ENCODE peak calls at places on chromosomes 7 and 10, in five cellular contexts. B, P, C, E and J are unnamed samples.

GRCh38 chr7:132004528-132004927 is 448.1 kb upstream of the PODXL start:
- DNase-seq in E (no peak), P (no peak), B (no peak), C (peak; percentile 16), J (peak; percentile 45)

GRCh38 chr7:93048136-93048930 is 69.4 kb downstream of the SAMD9 start:
- DNase-seq in B (no peak), P (no peak), C (no peak), E (no peak), J (no peak)

GRCh38 chr7:66928388-66928787 is 7.4 kb downstream of the TMEM248 start:
- DNase-seq in E (no peak), P (no peak), B (no peak), C (no peak), J (no peak)

GRCh38 chr10:79148452-79149344 is 79.9 kb downstream of the ZMIZ1 start:
- DNase-seq in E (peak; percentile 31), B (no peak), P (peak; percentile 82), C (no peak), J (no peak)

GRCh38 chr7:24786306-24786705 is 29.0 kb upstream of the GSDME start:
- DNase-seq in B (no peak), E (no peak), C (no peak), P (no peak), J (no peak)

GRCh38 chr7:1531979-1532455 is 1.5 kb downstream of the MAFK start:
- DNase-seq in P (peak; percentile 46), B (no peak), E (no peak), C (no peak), J (no peak)

GRCh38 chr7:106071999-106072714 is 40.0 kb downstream of the SYPL1 start:
- DNase-seq in E (no peak), P (peak; percentile 76), C (peak; percentile 64), B (no peak), J (no peak)

GRCh38 chr7:104814126-104814525 is 199.9 kb upstream of the KMT2E start:
- DNase-seq in E (no peak), B (no peak), C (no peak), P (no peak), J (no peak)

GRCh38 chr7:87414400-87415188 is 60.9 kb downstream of the ABCB4 start:
- DNase-seq in P (no peak), E (no peak), B (no peak), C (no peak), J (no peak)

GRCh38 chr7:73999664-74000420 is 28.1 kb upstream of the ELN start:
- DNase-seq in B (no peak), P (no peak), C (peak; percentile 62), E (no peak), J (no peak)

GRCh38 chr10:110834622-110835219 is 37.0 kb upstream of the PDCD4 start:
- DNase-seq in B (no peak), P (peak; percentile 62), C (peak; percentile 84), E (no peak), J (peak; percentile 86)

GRCh38 chr7:105838273-105839141 is 37.9 kb downstream of the ATXN7L1 start:
- DNase-seq in C (peak; percentile 37), E (no peak), B (peak; percentile 48), P (no peak), J (no peak)

GRCh38 chr10:7085913-7086589 is 324.8 kb downstream of the SFMBT2 start:
- DNase-seq in B (no peak), C (peak; percentile 20), P (no peak), E (no peak), J (peak; percentile 72)

GRCh38 chr10:100999742-101000601 is at the start of gene LZTS2:
- DNase-seq in C (peak; percentile 43), E (peak; percentile 48), P (peak; percentile 50), B (no peak), J (peak; percentile 42)

GRCh38 chr10:10803273-10803672 is 214.4 kb upstream of the CELF2 start:
- DNase-seq in B (no peak), P (no peak), C (peak; percentile 53), E (no peak), J (no peak)

GRCh38 chr10:53476650-53477312 is 704.2 kb upstream of the MBL2 start:
- DNase-seq in E (no peak), B (no peak), C (no peak), P (no peak), J (no peak)

GRCh38 chr10:131641231-131641630 is 259.6 kb upstream of the PPP2R2D start:
- DNase-seq in E (no peak), B (no peak), C (no peak), P (no peak), J (no peak)

GRCh38 chr7:27197137-27198042 is 2.5 kb downstream of the HOXA13 start:
- DNase-seq in C (no peak), B (no peak), E (no peak), P (no peak), J (no peak)

GRCh38 chr10:55283041-55283440 is 482.0 kb upstream of the PCDH15 start:
- DNase-seq in B (no peak), C (no peak), P (peak; percentile 3), E (no peak), J (no peak)

GRCh38 chr7:87330942-87331341 is 14.5 kb upstream of the CROT start:
- DNase-seq in B (no peak), C (no peak), E (no peak), P (peak; percentile 20), J (peak; percentile 53)

GRCh38 chr10:128324468-128324867 is 198.2 kb upstream of the MKI67 start:
- DNase-seq in C (no peak), P (no peak), B (no peak), E (no peak), J (no peak)

GRCh38 chr10:100637785-100638184 is 102.0 kb downstream of the HIF1AN start:
- DNase-seq in P (peak; percentile 14), B (no peak), E (no peak), C (no peak), J (peak; percentile 95)

GRCh38 chr10:86163522-86164215 is 202.9 kb downstream of the GRID1 start:
- DNase-seq in C (no peak), B (no peak), P (no peak), E (no peak), J (no peak)

GRCh38 chr7:24755541-24756416 is 1.5 kb downstream of the GSDME start:
- DNase-seq in C (no peak), E (no peak), B (no peak), P (no peak), J (no peak)

GRCh38 chr7:134446446-134446845 is 12.5 kb downstream of the AKR1B1 start:
- DNase-seq in P (no peak), E (no peak), B (no peak), C (no peak), J (no peak)

GRCh38 chr10:97412891-97413304 is 11.8 kb upstream of the RRP12 start:
- DNase-seq in C (no peak), P (no peak), E (no peak), B (no peak), J (no peak)

GRCh38 chr7:138247081-138247480 is 170.8 kb downstream of the AKR1D1 start:
- DNase-seq in E (no peak), P (no peak), C (no peak), B (no peak), J (no peak)

GRCh38 chr10:51706225-51706624 is 6.8 kb upstream of the CSTF2T start:
- DNase-seq in B (peak; percentile 55), E (no peak), C (peak; percentile 93), P (no peak), J (no peak)

GRCh38 chr7:157292770-157293412 is 43.9 kb upstream of the DNAJB6 start:
- DNase-seq in E (no peak), B (no peak), C (no peak), P (no peak), J (no peak)

GRCh38 chr7:97075928-97076327 is 41.6 kb upstream of the SDHAF3 start:
- DNase-seq in C (no peak), P (no peak), E (no peak), B (no peak), J (peak; percentile 44)

GRCh38 chr10:132366006-132366405 is 31.0 kb upstream of the PWWP2B start:
- DNase-seq in B (no peak), E (no peak), C (no peak), P (no peak), J (no peak)

GRCh38 chr7:5284304-5285281 is 1.9 kb downstream of the SLC29A4 start:
- DNase-seq in E (no peak), B (no peak), C (no peak), P (peak; percentile 24), J (peak; percentile 79)

GRCh38 chr7:116584721-116585120 is 59.9 kb downstream of the CAV1 start:
- DNase-seq in P (no peak), C (no peak), E (no peak), B (no peak), J (no peak)

GRCh38 chr7:30206466-30206865 is 71.7 kb downstream of the MTURN start:
- DNase-seq in C (no peak), B (no peak), E (no peak), P (no peak), J (peak; percentile 18)

GRCh38 chr7:1619152-1620079 is 49.6 kb upstream of the PSMG3 start:
- DNase-seq in E (no peak), B (no peak), C (no peak), P (no peak), J (no peak)

GRCh38 chr10:25175527-25176420 is 973 bp downstream of the GPR158 start:
- DNase-seq in E (no peak), C (no peak), P (no peak), B (no peak), J (peak; percentile 61)

GRCh38 chr7:91796122-91796521 is 84.4 kb downstream of the MTERF1 start:
- DNase-seq in B (no peak), P (no peak), C (no peak), E (no peak), J (no peak)

GRCh38 chr7:5636914-5637313 is 144.5 kb downstream of the RNF216 start:
- DNase-seq in C (peak; percentile 89), E (no peak), B (no peak), P (peak; percentile 19), J (peak; percentile 71)